ENCODE peak calls at places on chromosome 21, in nine cellular contexts. W is lower lobe of right lung, L is HCT116, T is transverse colon, Q is heart right ventricle, A is cardiac muscle cell, H is suprapubic skin, R is uterus, V is gastrocnemius medialis. S is an unnamed sample.

GRCh38 chr21:38494688-38495087 is 3.6 kb downstream of the ERG start:
- DNase-seq in W (no peak), L (no peak), T (no peak), Q (no peak), A (no peak), H (no peak), R (no peak), V (no peak), S (no peak)

GRCh38 chr21:36297938-36298572 is 21.9 kb upstream of the MORC3 start:
- DNase-seq in W (peak), L (no peak), T (peak), Q (peak), A (no peak), H (peak), R (no peak), V (peak), S (peak)

GRCh38 chr21:30336596-30336995 is 898 bp downstream of the KRTAP27-1 start:
- DNase-seq in W (no peak), L (no peak), T (no peak), Q (no peak), A (no peak), H (no peak), R (no peak), V (no peak), S (no peak)

GRCh38 chr21:37855568-37856391 is 60.5 kb downstream of the KCNJ6 start:
- DNase-seq in W (no peak), L (no peak), T (no peak), Q (no peak), A (no peak), H (no peak), R (no peak), V (no peak), S (no peak)

GRCh38 chr21:36589352-36589971 is 109.5 kb upstream of the SIM2 start:
- DNase-seq in W (peak), L (peak), T (peak), Q (peak), A (no peak), H (no peak), R (peak), V (peak), S (peak)

GRCh38 chr21:38626311-38626710 is 128.0 kb upstream of the ERG start:
- DNase-seq in W (no peak), L (no peak), T (no peak), Q (no peak), A (no peak), H (no peak), R (no peak), V (no peak), S (no peak)

GRCh38 chr21:38956791-38957571 is 151.3 kb downstream of the ETS2 start:
- DNase-seq in W (peak), L (no peak), T (peak), Q (no peak), A (peak), H (no peak), R (peak), V (no peak), S (no peak)

GRCh38 chr21:17512245-17513213 is at the start of gene CXADR:
- DNase-seq in W (peak), L (peak), T (peak), Q (peak), A (peak), H (no peak), R (peak), V (no peak), S (peak)

GRCh38 chr21:19853061-19853460 is 1145.1 kb upstream of the NCAM2 start:
- DNase-seq in W (no peak), L (no peak), T (no peak), Q (no peak), A (no peak), H (no peak), R (no peak), V (no peak), S (no peak)

GRCh38 chr21:36800734-36801133 is 101.8 kb downstream of the SIM2 start:
- DNase-seq in W (no peak), L (no peak), T (no peak), Q (no peak), A (no peak), H (no peak), R (no peak), V (no peak), S (no peak)

GRCh38 chr21:36461277-36461917 is 18.5 kb downstream of the CLDN14 start:
- DNase-seq in W (no peak), L (no peak), T (no peak), Q (no peak), A (no peak), H (no peak), R (no peak), V (no peak), S (no peak)

GRCh38 chr21:37565530-37566223 is 199.1 kb downstream of the DYRK1A start:
- DNase-seq in W (no peak), L (no peak), T (no peak), Q (peak), A (no peak), H (no peak), R (no peak), V (no peak), S (no peak)

GRCh38 chr21:15953551-15954116 is 223.9 kb downstream of the USP25 start:
- DNase-seq in W (no peak), L (no peak), T (no peak), Q (no peak), A (no peak), H (no peak), R (no peak), V (no peak), S (no peak)

GRCh38 chr21:14533555-14534400 is 12.3 kb downstream of the SAMSN1 start:
- DNase-seq in W (no peak), L (peak), T (no peak), Q (no peak), A (no peak), H (no peak), R (no peak), V (no peak), S (no peak)

DNA sequence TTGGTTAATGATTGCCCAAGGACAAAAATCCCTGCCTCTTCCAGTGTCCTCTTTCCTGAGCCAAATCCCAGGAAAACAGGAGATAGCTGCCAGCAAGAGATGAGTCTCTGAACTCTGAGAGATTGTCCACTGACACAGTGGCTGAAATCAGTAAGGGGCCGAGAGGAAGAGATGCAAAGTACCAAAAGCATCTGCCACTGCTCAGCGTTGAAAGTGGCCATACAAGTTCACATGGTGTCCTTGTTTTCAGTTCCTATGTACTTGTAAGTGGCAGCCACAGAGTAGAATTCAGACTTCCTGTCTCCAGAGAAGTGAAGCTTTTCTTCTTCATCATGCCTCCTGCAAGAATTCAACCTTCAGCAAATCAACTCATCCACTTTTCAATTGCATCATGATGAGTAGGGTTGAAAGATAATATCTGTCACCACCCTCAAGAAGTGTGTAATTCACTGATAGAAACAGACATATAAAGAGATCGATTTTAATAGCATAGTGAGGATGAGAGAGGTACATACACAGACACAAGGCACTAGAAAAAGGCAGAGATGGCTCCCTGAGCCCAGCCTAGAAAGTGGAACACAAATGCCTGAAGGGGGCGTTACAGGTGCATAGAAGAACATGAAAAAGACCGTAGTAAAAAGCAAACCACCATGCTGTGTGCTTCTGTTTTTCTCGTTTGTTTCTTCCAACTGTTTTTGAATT is 185.8 kb downstream of the MRPL39 start:
- DNase-seq in W (no peak), L (no peak), T (peak), Q (peak), A (peak), H (no peak), R (no peak), V (no peak), S (peak)
- H3K4me3 ChIP-seq in W (no peak), L (no peak), T (no peak), Q (no peak), A (no peak), H (no peak), R (no peak), V (no peak), S (no peak)

GRCh38 chr21:46078984-46079356 is 18.9 kb upstream of the COL6A2 start:
- DNase-seq in W (peak), L (no peak), T (no peak), Q (no peak), A (no peak), H (no peak), R (no peak), V (peak), S (no peak)
- H3K27ac ChIP-seq in W (no peak), L (no peak), T (no peak), Q (peak), A (no peak), H (peak), R (peak), V (no peak), S (no peak)

GRCh38 chr21:31476551-31477120 is 132.6 kb upstream of the TIAM1 start:
- DNase-seq in W (no peak), L (no peak), T (no peak), Q (no peak), A (no peak), H (no peak), R (no peak), V (no peak), S (no peak)
- H3K4me3 ChIP-seq in W (no peak), L (no peak), T (no peak), Q (no peak), A (no peak), H (no peak), R (no peak), V (no peak), S (no peak)

DNA sequence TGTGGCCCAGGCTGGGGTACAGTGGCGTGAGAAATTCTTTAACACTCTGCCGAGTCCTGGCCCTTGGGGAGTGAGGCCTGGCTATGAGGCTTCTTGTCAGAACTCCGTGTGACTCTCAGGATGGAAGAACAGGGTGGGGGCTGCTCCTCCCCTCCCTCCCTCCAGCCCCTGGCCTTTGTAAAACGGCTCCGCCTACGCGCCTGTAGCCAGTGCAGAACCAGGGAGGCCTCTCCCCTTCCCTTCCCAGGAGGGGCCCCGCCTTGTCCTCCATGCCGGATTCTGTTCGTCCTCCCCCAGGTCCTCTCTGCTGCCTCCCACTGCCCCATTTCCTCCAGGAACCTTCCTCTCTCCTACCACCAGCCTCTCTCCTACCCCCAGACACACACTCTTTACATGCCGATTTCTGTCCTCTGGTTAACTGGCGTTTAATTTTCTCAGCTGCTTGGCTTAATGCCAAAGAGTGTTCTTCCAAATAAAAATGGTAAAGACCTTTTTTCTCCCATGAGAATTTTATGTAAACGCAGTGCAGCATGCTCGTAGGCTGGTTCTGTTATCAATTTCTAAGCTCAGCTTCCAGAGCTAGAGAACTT is 21.0 kb downstream of the PDE9A start:
- DNase-seq in W (no peak), L (no peak), T (peak), Q (peak), A (peak), H (no peak), R (peak), V (peak), S (no peak)
- H3K27ac ChIP-seq in W (no peak), L (no peak), T (peak), Q (peak), A (peak), H (no peak), R (peak), V (peak), S (no peak)

GRCh38 chr21:23384679-23385078 is 2222.6 kb downstream of the MRPL39 start:
- DNase-seq in W (no peak), L (no peak), T (no peak), Q (no peak), A (no peak), H (no peak), R (no peak), V (no peak), S (no peak)
- H3K4me3 ChIP-seq in W (no peak), L (no peak), T (no peak), Q (no peak), A (no peak), H (no peak), R (no peak), V (no peak), S (no peak)

GRCh38 chr21:44783023-44783696 is 18.5 kb downstream of the UBE2G2 start:
- DNase-seq in W (no peak), L (no peak), T (no peak), Q (no peak), A (no peak), H (no peak), R (no peak), V (no peak), S (no peak)
- H3K27ac ChIP-seq in W (no peak), L (no peak), T (no peak), Q (no peak), A (no peak), H (no peak), R (no peak), V (no peak), S (no peak)

DNA sequence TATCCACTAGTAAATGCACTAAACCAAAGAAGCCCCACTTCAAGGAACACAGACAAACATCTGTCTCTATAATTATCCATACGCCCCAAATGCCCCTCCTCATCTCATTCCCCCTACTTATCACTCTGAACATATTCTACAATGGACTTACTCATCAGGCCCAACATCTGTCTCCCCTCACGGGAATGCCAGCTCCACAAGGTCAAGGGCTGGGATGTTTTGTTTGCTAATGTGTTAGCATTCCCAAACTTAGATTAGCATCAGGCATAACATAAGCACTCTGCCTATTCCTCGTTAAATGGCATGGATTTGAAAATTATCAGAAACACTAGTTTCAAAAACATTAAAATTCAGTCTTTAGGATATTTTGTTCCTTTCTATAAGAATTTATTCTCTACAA is 279.4 kb downstream of the DSCAM start:
- DNase-seq in W (no peak), L (no peak), T (no peak), Q (no peak), A (no peak), H (no peak), R (no peak), V (no peak), S (no peak)
- H3K4me3 ChIP-seq in W (no peak), L (no peak), T (no peak), Q (no peak), A (no peak), H (no peak), R (no peak), V (no peak), S (no peak)

GRCh38 chr21:43766734-43767497 is 9.2 kb downstream of the CSTB start:
- DNase-seq in W (no peak), L (no peak), T (peak), Q (no peak), A (no peak), H (no peak), R (no peak), V (no peak), S (no peak)
- H3K27ac ChIP-seq in W (no peak), L (peak), T (no peak), Q (no peak), A (no peak), H (no peak), R (no peak), V (no peak), S (no peak)